ENCODE peak calls at places on chromosome 21, in ten cellular contexts. One of them, this sample, is unnamed.
A peak's percentile ranks its signal among the peaks of the same experiment; 100 is the strongest.

GRCh38 chr21:33403128-33403785 is at the start of gene IFNGR2:
- DNase-seq in LNCaP clone FGC: no peak
- DNase-seq in cardiac fibroblast: no peak
- DNase-seq in GM12864: no peak
- DNase-seq in epithelial cell of esophagus: peak; percentile 41
- DNase-seq in IMR-90: no peak
- DNase-seq in GM23248: peak; percentile 58
- DNase-seq in K562: peak; percentile 92
- DNase-seq in kidney: peak; percentile 83
- DNase-seq in prostate gland: no peak
- DNase-seq in this sample: peak; percentile 70

GRCh38 chr21:33047231-33047630 is 21.5 kb downstream of the OLIG2 start:
- DNase-seq in K562: no peak
- DNase-seq in LNCaP clone FGC: no peak
- DNase-seq in GM12864: no peak
- DNase-seq in epithelial cell of esophagus: peak; percentile 36
- DNase-seq in prostate gland: no peak
- DNase-seq in cardiac fibroblast: peak; percentile 70
- DNase-seq in GM23248: peak; percentile 88
- DNase-seq in IMR-90: peak; percentile 72
- DNase-seq in kidney: no peak
- DNase-seq in this sample: no peak

GRCh38 chr21:37207441-37208009 is 59.6 kb downstream of the VPS26C start:
- DNase-seq in cardiac fibroblast: peak; percentile 32
- DNase-seq in GM23248: peak; percentile 77
- DNase-seq in LNCaP clone FGC: no peak
- DNase-seq in prostate gland: peak; percentile 19
- DNase-seq in kidney: no peak
- DNase-seq in GM12864: no peak
- DNase-seq in K562: no peak
- DNase-seq in IMR-90: no peak
- DNase-seq in epithelial cell of esophagus: peak; percentile 48
- DNase-seq in this sample: peak; percentile 68

GRCh38 chr21:35783686-35784085 is 276.6 kb downstream of the SETD4 start:
- DNase-seq in epithelial cell of esophagus: no peak
- DNase-seq in K562: no peak
- DNase-seq in cardiac fibroblast: no peak
- DNase-seq in IMR-90: no peak
- DNase-seq in GM12864: no peak
- DNase-seq in prostate gland: no peak
- DNase-seq in kidney: no peak
- DNase-seq in GM23248: no peak
- DNase-seq in LNCaP clone FGC: no peak
- DNase-seq in this sample: no peak

GRCh38 chr21:38349111-38349746 is 92.4 kb downstream of the KCNJ15 start:
- DNase-seq in GM23248: no peak
- DNase-seq in prostate gland: no peak
- DNase-seq in kidney: no peak
- DNase-seq in LNCaP clone FGC: no peak
- DNase-seq in IMR-90: peak; percentile 6
- DNase-seq in GM12864: no peak
- DNase-seq in cardiac fibroblast: peak; percentile 87
- DNase-seq in epithelial cell of esophagus: no peak
- DNase-seq in K562: no peak
- DNase-seq in this sample: no peak

GRCh38 chr21:17462276-17462981 is 50.4 kb upstream of the CXADR start:
- DNase-seq in LNCaP clone FGC: no peak
- DNase-seq in GM12864: no peak
- DNase-seq in prostate gland: peak; percentile 43
- DNase-seq in GM23248: no peak
- DNase-seq in kidney: no peak
- DNase-seq in cardiac fibroblast: peak; percentile 67
- DNase-seq in epithelial cell of esophagus: no peak
- DNase-seq in K562: no peak
- DNase-seq in IMR-90: peak; percentile 42
- DNase-seq in this sample: no peak

GRCh38 chr21:17585875-17586450 is 26.7 kb downstream of the BTG3 start:
- DNase-seq in GM12864: no peak
- DNase-seq in prostate gland: no peak
- DNase-seq in K562: peak; percentile 19
- DNase-seq in GM23248: peak; percentile 67
- DNase-seq in epithelial cell of esophagus: peak; percentile 57
- DNase-seq in LNCaP clone FGC: peak; percentile 37
- DNase-seq in kidney: no peak
- DNase-seq in cardiac fibroblast: peak; percentile 73
- DNase-seq in IMR-90: peak; percentile 62
- DNase-seq in this sample: no peak

GRCh38 chr21:38486705-38487104 is 11.6 kb downstream of the ERG start:
- DNase-seq in GM12864: no peak
- DNase-seq in kidney: no peak
- DNase-seq in epithelial cell of esophagus: peak; percentile 53
- DNase-seq in prostate gland: no peak
- DNase-seq in K562: no peak
- DNase-seq in IMR-90: no peak
- DNase-seq in cardiac fibroblast: peak; percentile 13
- DNase-seq in LNCaP clone FGC: no peak
- DNase-seq in GM23248: peak; percentile 7
- DNase-seq in this sample: no peak

GRCh38 chr21:29470397-29470796 is 171.7 kb downstream of the BACH1 start:
- DNase-seq in GM12864: no peak
- DNase-seq in IMR-90: peak; percentile 15
- DNase-seq in cardiac fibroblast: no peak
- DNase-seq in kidney: no peak
- DNase-seq in epithelial cell of esophagus: no peak
- DNase-seq in LNCaP clone FGC: no peak
- DNase-seq in K562: no peak
- DNase-seq in prostate gland: no peak
- DNase-seq in GM23248: no peak
- DNase-seq in this sample: no peak

GRCh38 chr21:34202553-34203332 is 129.4 kb downstream of the MRPS6 start:
- DNase-seq in GM23248: no peak
- DNase-seq in kidney: peak; percentile 87
- DNase-seq in GM12864: no peak
- DNase-seq in K562: no peak
- DNase-seq in epithelial cell of esophagus: no peak
- DNase-seq in LNCaP clone FGC: no peak
- DNase-seq in cardiac fibroblast: no peak
- DNase-seq in IMR-90: no peak
- DNase-seq in prostate gland: no peak
- DNase-seq in this sample: no peak

GRCh38 chr21:44428281-44428942 is 26.9 kb upstream of the LRRC3 start:
- DNase-seq in GM12864: peak; percentile 29
- DNase-seq in kidney: peak; percentile 28
- DNase-seq in prostate gland: no peak
- DNase-seq in LNCaP clone FGC: peak; percentile 91
- DNase-seq in GM23248: peak; percentile 38
- DNase-seq in K562: peak; percentile 85
- DNase-seq in IMR-90: no peak
- DNase-seq in cardiac fibroblast: peak; percentile 12
- DNase-seq in epithelial cell of esophagus: peak; percentile 3
- DNase-seq in this sample: peak; percentile 62

GRCh38 chr21:44686843-44687561 is 5.0 kb upstream of the KRTAP12-1 start:
- DNase-seq in LNCaP clone FGC: no peak
- DNase-seq in GM23248: no peak
- DNase-seq in cardiac fibroblast: no peak
- DNase-seq in epithelial cell of esophagus: no peak
- DNase-seq in kidney: peak; percentile 60
- DNase-seq in prostate gland: peak; percentile 3
- DNase-seq in K562: no peak
- DNase-seq in GM12864: no peak
- DNase-seq in IMR-90: no peak
- DNase-seq in this sample: no peak

GRCh38 chr21:44349847-44350772 is 3.3 kb upstream of the TRPM2 start:
- DNase-seq in IMR-90: no peak
- DNase-seq in GM23248: no peak
- DNase-seq in LNCaP clone FGC: no peak
- DNase-seq in cardiac fibroblast: no peak
- DNase-seq in GM12864: no peak
- DNase-seq in K562: no peak
- DNase-seq in kidney: peak; percentile 72
- DNase-seq in epithelial cell of esophagus: no peak
- DNase-seq in prostate gland: no peak
- DNase-seq in this sample: no peak

GRCh38 chr21:44304041-44304738 is 4.3 kb downstream of the PFKL start:
- DNase-seq in K562: no peak
- DNase-seq in epithelial cell of esophagus: no peak
- DNase-seq in LNCaP clone FGC: no peak
- DNase-seq in kidney: no peak
- DNase-seq in cardiac fibroblast: no peak
- DNase-seq in GM23248: no peak
- DNase-seq in IMR-90: no peak
- DNase-seq in GM12864: no peak
- DNase-seq in prostate gland: no peak
- DNase-seq in this sample: no peak

GRCh38 chr21:31137951-31138350 is 99.7 kb upstream of the KRTAP19-8 start:
- DNase-seq in K562: no peak
- DNase-seq in kidney: no peak
- DNase-seq in prostate gland: no peak
- DNase-seq in GM23248: no peak
- DNase-seq in IMR-90: no peak
- DNase-seq in LNCaP clone FGC: no peak
- DNase-seq in cardiac fibroblast: no peak
- DNase-seq in epithelial cell of esophagus: no peak
- DNase-seq in GM12864: no peak
- DNase-seq in this sample: no peak

GRCh38 chr21:34280987-34281386 is 82.8 kb upstream of the KCNE2 start:
- DNase-seq in epithelial cell of esophagus: peak; percentile 5
- DNase-seq in cardiac fibroblast: no peak
- DNase-seq in LNCaP clone FGC: no peak
- DNase-seq in K562: no peak
- DNase-seq in prostate gland: no peak
- DNase-seq in IMR-90: no peak
- DNase-seq in kidney: no peak
- DNase-seq in GM12864: no peak
- DNase-seq in GM23248: no peak
- DNase-seq in this sample: no peak

GRCh38 chr21:46228345-46229051 is at the start of gene LSS:
- DNase-seq in GM23248: peak; percentile 98
- DNase-seq in LNCaP clone FGC: peak; percentile 91
- DNase-seq in GM12864: peak; percentile 93
- DNase-seq in prostate gland: peak; percentile 98
- DNase-seq in cardiac fibroblast: peak; percentile 98
- DNase-seq in K562: peak; percentile 98
- DNase-seq in epithelial cell of esophagus: peak; percentile 99
- DNase-seq in kidney: peak; percentile 100
- DNase-seq in IMR-90: peak; percentile 97
- DNase-seq in this sample: peak; percentile 98
- H3K4me3 ChIP-seq in GM23248: peak within 1 kb of the TSS; percentile 94
- H3K4me3 ChIP-seq in LNCaP clone FGC: peak within 1 kb of the TSS; percentile 78
- H3K4me3 ChIP-seq in GM12864: peak within 1 kb of the TSS; percentile 87
- H3K4me3 ChIP-seq in prostate gland: peak within 1 kb of the TSS; percentile 99
- H3K4me3 ChIP-seq in cardiac fibroblast: peak within 1 kb of the TSS; percentile 91
- H3K4me3 ChIP-seq in K562: peak within 1 kb of the TSS; percentile 87
- H3K4me3 ChIP-seq in epithelial cell of esophagus: peak within 1 kb of the TSS; percentile 74
- H3K4me3 ChIP-seq in kidney: peak within 1 kb of the TSS; percentile 66
- H3K4me3 ChIP-seq in IMR-90: peak within 1 kb of the TSS; percentile 98
- H3K4me3 ChIP-seq in this sample: peak within 1 kb of the TSS; percentile 82

DNA sequence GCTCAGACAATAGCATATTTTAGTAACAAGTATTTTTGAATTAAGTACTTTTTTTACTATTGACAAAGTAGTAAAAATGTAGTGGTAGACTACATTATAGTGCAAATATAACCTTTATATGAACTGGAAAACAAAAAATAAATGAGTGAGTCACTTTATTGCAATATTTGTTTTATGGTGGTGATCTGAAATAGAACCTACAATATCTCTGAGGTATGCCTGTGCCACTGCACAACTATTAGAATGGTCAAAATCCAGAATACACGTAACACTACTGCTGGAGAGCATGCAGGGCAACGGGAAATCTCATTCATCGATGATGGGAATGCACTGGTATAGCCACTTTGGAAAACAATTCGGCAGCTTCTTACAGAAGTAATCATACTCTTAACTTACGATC is 349.0 kb upstream of the NCAM2 start:
- DNase-seq in GM12864: no peak
- DNase-seq in cardiac fibroblast: no peak
- DNase-seq in IMR-90: no peak
- DNase-seq in K562: no peak
- DNase-seq in prostate gland: no peak
- DNase-seq in epithelial cell of esophagus: no peak
- DNase-seq in LNCaP clone FGC: no peak
- DNase-seq in GM23248: no peak
- DNase-seq in kidney: no peak
- DNase-seq in this sample: no peak
- H3K4me3 ChIP-seq in GM12864: no peak overlapping the region
- H3K4me3 ChIP-seq in cardiac fibroblast: no peak overlapping the region
- H3K4me3 ChIP-seq in IMR-90: no peak overlapping the region
- H3K4me3 ChIP-seq in K562: no peak overlapping the region
- H3K4me3 ChIP-seq in prostate gland: no peak overlapping the region
- H3K4me3 ChIP-seq in epithelial cell of esophagus: no peak overlapping the region
- H3K4me3 ChIP-seq in LNCaP clone FGC: no peak overlapping the region
- H3K4me3 ChIP-seq in GM23248: no peak overlapping the region
- H3K4me3 ChIP-seq in kidney: no peak overlapping the region
- H3K4me3 ChIP-seq in this sample: no peak overlapping the region

DNA sequence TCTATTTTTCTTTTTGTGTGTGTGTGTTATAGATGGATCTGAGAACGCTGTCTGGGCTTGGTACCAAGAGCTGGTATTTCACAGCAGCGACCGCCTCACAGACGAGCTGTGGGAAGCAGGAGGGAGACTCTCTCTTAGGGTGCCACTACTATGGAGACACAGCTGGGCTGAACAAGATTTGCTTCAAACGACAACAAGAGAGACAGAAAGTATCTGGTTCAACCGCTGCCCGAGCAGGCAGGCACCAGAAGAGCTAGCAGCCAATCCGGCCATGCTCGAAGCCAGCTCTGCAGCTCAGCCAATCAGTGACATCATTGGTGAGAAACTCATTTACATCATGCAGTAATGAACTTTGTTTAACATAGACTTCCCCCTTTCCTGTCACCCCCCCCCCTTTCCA is 341.3 kb downstream of the USP25 start:
- DNase-seq in kidney: peak; percentile 43
- DNase-seq in IMR-90: no peak
- DNase-seq in LNCaP clone FGC: no peak
- DNase-seq in cardiac fibroblast: no peak
- DNase-seq in GM12864: no peak
- DNase-seq in prostate gland: peak; percentile 32
- DNase-seq in K562: no peak
- DNase-seq in epithelial cell of esophagus: no peak
- DNase-seq in GM23248: peak; percentile 78
- DNase-seq in this sample: no peak
- H3K4me3 ChIP-seq in kidney: peak overlapping the region; percentile 44
- H3K4me3 ChIP-seq in IMR-90: no peak overlapping the region
- H3K4me3 ChIP-seq in LNCaP clone FGC: peak overlapping the region; percentile 37
- H3K4me3 ChIP-seq in cardiac fibroblast: peak overlapping the region; percentile 8
- H3K4me3 ChIP-seq in GM12864: no peak overlapping the region
- H3K4me3 ChIP-seq in prostate gland: peak overlapping the region; percentile 29
- H3K4me3 ChIP-seq in K562: no peak overlapping the region
- H3K4me3 ChIP-seq in epithelial cell of esophagus: no peak overlapping the region
- H3K4me3 ChIP-seq in GM23248: peak overlapping the region; percentile 72
- H3K4me3 ChIP-seq in this sample: no peak overlapping the region

DNA sequence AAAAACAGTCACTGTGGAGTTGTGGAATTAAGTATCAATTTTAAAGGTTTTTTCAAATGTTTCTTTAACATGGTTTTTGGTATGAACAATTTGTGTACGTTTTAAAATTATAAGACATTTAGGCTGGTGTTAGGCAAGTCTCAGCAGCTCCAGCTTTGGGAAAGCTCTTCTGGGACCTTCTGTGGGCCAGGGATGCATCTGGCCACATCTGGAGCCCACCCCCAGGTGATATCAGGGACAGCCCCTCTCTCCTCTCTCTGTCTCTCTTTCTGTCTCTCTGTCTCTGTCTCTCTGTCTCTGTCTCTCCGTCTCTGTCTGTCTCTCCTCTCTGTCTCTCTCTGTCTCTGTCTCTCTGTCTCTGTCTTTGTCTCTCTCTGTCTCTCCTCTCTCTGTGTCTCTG is 1.3 kb upstream of the COL6A1 start:
- DNase-seq in LNCaP clone FGC: no peak
- DNase-seq in kidney: no peak
- DNase-seq in prostate gland: no peak
- DNase-seq in GM12864: no peak
- DNase-seq in K562: no peak
- DNase-seq in epithelial cell of esophagus: no peak
- DNase-seq in GM23248: no peak
- DNase-seq in cardiac fibroblast: no peak
- DNase-seq in IMR-90: no peak
- DNase-seq in this sample: no peak
- H3K4me3 ChIP-seq in LNCaP clone FGC: no peak overlapping the region
- H3K4me3 ChIP-seq in kidney: no peak overlapping the region
- H3K4me3 ChIP-seq in prostate gland: no peak overlapping the region
- H3K4me3 ChIP-seq in GM12864: no peak overlapping the region
- H3K4me3 ChIP-seq in K562: no peak overlapping the region
- H3K4me3 ChIP-seq in epithelial cell of esophagus: no peak overlapping the region
- H3K4me3 ChIP-seq in GM23248: no peak overlapping the region
- H3K4me3 ChIP-seq in cardiac fibroblast: no peak overlapping the region
- H3K4me3 ChIP-seq in IMR-90: no peak overlapping the region
- H3K4me3 ChIP-seq in this sample: no peak overlapping the region

This sample was measured in GM06990.